ENCODE peak calls at places on chromosomes 13 and 19, in five cellular contexts. M is fibroblast of mammary gland, Q is mucosa of descending colon, H is GM13977, V is brain microvascular endothelial cell. C is an unnamed sample.

GRCh38 chr19:18046066-18046718 is 38.2 kb downstream of the ARRDC2 start:
- DNase-seq in M (peak), Q (no peak), H (no peak), V (peak), C (no peak)

GRCh38 chr19:39138221-39139211 is 12.9 kb downstream of the PAK4 start:
- DNase-seq in M (no peak), Q (no peak), H (no peak), V (no peak), C (no peak)

GRCh38 chr13:19737844-19738557 is 44.7 kb downstream of the PSPC1 start:
- DNase-seq in M (peak), Q (no peak), H (no peak), V (no peak), C (no peak)

GRCh38 chr19:44740351-44740824 is 8.1 kb upstream of the BCL3 start:
- DNase-seq in M (no peak), Q (no peak), H (no peak), V (no peak), C (no peak)

GRCh38 chr19:1315470-1316166 is 29.9 kb downstream of the EFNA2 start:
- DNase-seq in M (peak), Q (no peak), H (peak), V (peak), C (peak)

GRCh38 chr19:38383184-38383583 is 4.7 kb downstream of the GGN start:
- DNase-seq in M (no peak), Q (no peak), H (no peak), V (no peak), C (no peak)

GRCh38 chr13:72760189-72760588 is 21.5 kb downstream of the DIS3 start:
- DNase-seq in M (no peak), Q (no peak), H (no peak), V (no peak), C (no peak)

GRCh38 chr19:16381756-16382401 is 57.3 kb downstream of the KLF2 start:
- DNase-seq in M (peak), Q (peak), H (no peak), V (peak), C (no peak)

GRCh38 chr19:29634002-29634401 is 27.9 kb downstream of the POP4 start:
- DNase-seq in M (no peak), Q (no peak), H (no peak), V (no peak), C (no peak)

GRCh38 chr19:34837262-34837661 is 64.2 kb upstream of the ZNF599 start:
- DNase-seq in M (no peak), Q (no peak), H (no peak), V (no peak), C (no peak)

GRCh38 chr19:44745386-44745831 is 3.1 kb upstream of the BCL3 start:
- DNase-seq in M (peak), Q (peak), H (no peak), V (no peak), C (no peak)

GRCh38 chr19:51108066-51108804 is at the start of gene CTU1:
- DNase-seq in M (peak), Q (peak), H (peak), V (peak), C (peak)
- TF ChIP-seq CTCF in M (no peak), Q (no peak), H (no peak), V (no peak), C (no peak)

DNA sequence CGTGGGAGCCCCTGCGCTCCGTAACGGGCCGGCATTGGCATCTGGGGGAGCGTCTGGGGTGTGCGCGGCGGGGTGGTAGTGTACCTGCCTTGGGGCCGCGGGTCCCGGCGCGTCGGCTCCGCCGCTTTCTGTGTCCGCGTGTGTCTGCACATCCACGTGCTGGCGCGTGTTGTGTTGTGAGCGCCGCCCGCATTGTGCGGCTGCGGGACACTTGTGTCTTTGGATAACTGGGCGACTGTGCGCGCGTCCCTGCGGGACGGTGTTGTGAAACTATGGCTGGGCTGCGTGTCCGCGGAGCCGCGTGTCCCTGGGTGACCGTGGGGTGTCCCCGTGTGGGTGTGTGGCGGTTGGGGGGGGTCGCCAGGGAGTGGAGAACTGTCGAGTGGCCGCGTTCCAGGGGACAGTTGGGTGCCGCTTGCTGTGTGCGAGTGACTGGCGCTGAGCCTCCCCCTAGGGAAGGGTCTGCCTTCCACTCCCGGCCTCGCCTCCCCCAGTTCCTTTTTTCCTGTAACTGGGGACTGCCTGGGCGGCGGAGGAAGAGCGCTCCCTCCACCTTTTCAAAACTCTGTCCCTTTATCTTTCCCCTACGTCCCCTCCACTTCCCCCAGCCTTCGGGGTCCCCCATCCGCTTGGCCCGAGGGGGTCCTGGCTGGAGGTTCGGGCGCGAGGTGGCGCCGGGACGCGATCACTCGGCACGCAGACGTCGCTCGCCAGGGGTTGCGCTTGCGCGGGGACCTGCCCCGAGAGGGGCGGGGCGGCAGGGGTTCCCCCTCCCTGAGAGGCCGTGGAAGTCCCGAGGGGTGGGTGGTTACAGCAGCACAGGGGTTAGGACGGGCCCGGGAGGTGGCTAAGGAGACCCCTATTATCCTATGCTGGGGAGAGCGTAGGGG is 5.6 kb upstream of the NFIC start:
- DNase-seq in M (peak), Q (peak), H (peak), V (no peak), C (peak)
- TF ChIP-seq CTCF in M (no peak), Q (no peak), H (peak), V (no peak), C (no peak)

DNA sequence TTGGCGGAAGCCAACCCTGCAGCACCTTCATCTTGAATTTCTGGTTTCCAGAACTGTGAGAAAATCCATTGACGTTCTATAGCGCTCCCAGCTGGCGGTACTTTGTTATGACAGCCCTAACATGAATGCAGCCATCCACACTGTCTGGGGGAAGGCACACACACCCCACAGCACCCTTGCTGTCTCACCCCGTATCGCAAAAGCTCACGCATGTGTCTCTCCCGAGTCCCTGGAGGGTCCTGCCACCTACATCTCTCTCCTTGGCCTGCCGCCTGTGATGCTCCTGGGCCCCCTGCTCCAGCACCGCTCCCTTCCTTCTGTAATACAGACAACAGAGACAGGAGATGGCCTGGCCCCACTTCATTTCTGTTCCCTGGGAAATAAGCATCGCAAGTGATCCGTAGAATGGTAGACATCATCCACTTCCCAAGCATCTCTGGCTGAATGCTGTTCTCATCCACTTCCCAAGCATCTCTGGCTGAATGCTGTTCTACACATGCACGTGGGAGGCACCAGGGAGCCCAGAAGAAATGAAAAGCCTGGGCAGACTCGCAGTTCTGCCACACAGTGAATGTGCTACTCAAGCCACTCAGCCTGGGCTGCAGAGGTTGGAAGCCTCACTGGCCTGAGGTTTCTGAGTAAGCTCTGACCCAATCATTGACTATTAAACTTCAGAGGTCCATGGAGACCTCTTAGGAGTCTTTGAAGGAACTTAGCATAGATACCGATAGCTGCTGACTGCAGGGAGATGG is 29.6 kb downstream of the EPN1 start:
- DNase-seq in M (peak), Q (no peak), H (no peak), V (no peak), C (no peak)
- TF ChIP-seq CTCF in M (no peak), Q (no peak), H (peak), V (no peak), C (no peak)

GRCh38 chr19:7545295-7545694 is 9.8 kb downstream of the PNPLA6 start:
- DNase-seq in M (no peak), Q (no peak), H (no peak), V (no peak), C (no peak)
- TF ChIP-seq CTCF in M (no peak), Q (no peak), H (no peak), V (no peak), C (no peak)

DNA sequence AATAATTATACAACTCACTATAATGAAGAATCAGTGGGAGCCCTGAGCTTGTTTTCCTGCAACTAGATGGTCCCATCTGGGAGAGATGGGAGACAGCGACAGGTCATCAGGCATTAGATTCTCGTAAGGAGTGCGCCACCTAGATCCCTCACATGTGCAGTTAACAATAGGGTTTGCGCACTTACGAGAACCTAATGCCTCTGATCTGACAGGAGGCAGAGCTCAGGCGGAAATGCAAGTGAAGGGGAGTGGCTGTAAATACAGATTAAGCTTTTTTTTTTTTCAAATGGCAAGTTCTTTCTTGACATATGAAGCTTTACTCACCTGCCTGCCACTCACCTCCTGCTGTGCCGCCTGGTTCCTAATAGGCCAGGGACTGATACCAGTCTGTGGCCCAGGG is 14.4 kb downstream of the CDC16 start:
- DNase-seq in M (no peak), Q (no peak), H (no peak), V (no peak), C (no peak)
- TF ChIP-seq CTCF in M (no peak), Q (no peak), H (no peak), V (no peak), C (no peak)

GRCh38 chr13:45737571-45738002 is 35.5 kb downstream of the CBY2 start:
- DNase-seq in M (no peak), Q (no peak), H (peak), V (no peak), C (no peak)
- TF ChIP-seq CTCF in M (peak), Q (no peak), H (peak), V (peak), C (peak)

GRCh38 chr19:6126335-6126974 is 9.0 kb upstream of the ACSBG2 start:
- DNase-seq in M (peak), Q (no peak), H (peak), V (peak), C (no peak)
- TF ChIP-seq CTCF in M (peak), Q (no peak), H (peak), V (peak), C (no peak)

C was measured in nephron progenitor cell.